ENCODE peak calls at places on chromosomes 3 and 15, in six cellular contexts. J is fibroblast of lung, M is SK-N-SH, Q is BJ, U is brain microvascular endothelial cell, E is PC-3. T is an unnamed sample. For H3K27me3, the result is how much of the 10 kb centered on the place peaks cover.

GRCh38 chr3:53113293-53114010 is 16.8 kb downstream of the RFT1 start:
- DNase-seq in J (no peak), E (no peak), Q (no peak), U (no peak), M (no peak), T (no peak)

GRCh38 chr3:195546130-195546560 is 3.0 kb upstream of the PPP1R2 start:
- DNase-seq in Q (peak), M (no peak), E (peak), J (peak), U (peak), T (peak)

GRCh38 chr15:58355352-58355964 is 76.3 kb upstream of the LIPC start:
- DNase-seq in U (no peak), M (no peak), E (no peak), Q (no peak), J (no peak), T (no peak)

GRCh38 chr15:77607894-77608261 is 24.8 kb downstream of the LINGO1 start:
- DNase-seq in E (no peak), U (no peak), Q (no peak), J (no peak), M (peak), T (no peak)

GRCh38 chr15:84715442-84716035 is 400 bp downstream of the SEC11A start:
- DNase-seq in M (peak), Q (no peak), U (peak), J (peak), E (peak), T (peak)

GRCh38 chr3:70556056-70556455 is 243.6 kb upstream of the MDFIC2 start:
- DNase-seq in J (peak), Q (no peak), M (no peak), E (peak), U (peak), T (peak)

GRCh38 chr15:70171224-70171886 is 73.6 kb upstream of the TLE3 start:
- DNase-seq in M (peak), Q (no peak), J (no peak), E (no peak), U (no peak), T (no peak)

GRCh38 chr3:13540332-13540995 is 8.5 kb upstream of the FBLN2 start:
- DNase-seq in J (no peak), M (no peak), U (no peak), Q (no peak), E (no peak), T (no peak)

GRCh38 chr15:89003865-89004725 is 84.2 kb upstream of the ABHD2 start:
- DNase-seq in E (no peak), J (peak), M (peak), Q (no peak), U (peak), T (peak)

GRCh38 chr3:156180077-156180476 is 59.7 kb downstream of the KCNAB1 start:
- DNase-seq in U (peak), Q (no peak), M (no peak), J (peak), E (peak), T (peak)

GRCh38 chr3:184099806-184100686 is 3.2 kb downstream of the HTR3E start:
- DNase-seq in M (no peak), U (no peak), J (no peak), Q (no peak), E (no peak), T (no peak)

GRCh38 chr3:134369861-134370596 is 4.2 kb downstream of the AMOTL2 start:
- DNase-seq in U (no peak), M (no peak), Q (no peak), J (no peak), E (no peak), T (no peak)

GRCh38 chr3:99248913-99249312 is 347.4 kb upstream of the DCBLD2 start:
- DNase-seq in U (no peak), J (peak), E (peak), Q (no peak), M (no peak), T (no peak)

GRCh38 chr3:161600185-161600584 is 103.6 kb downstream of the OTOL1 start:
- DNase-seq in E (peak), M (no peak), Q (no peak), U (no peak), J (no peak), T (peak)

GRCh38 chr3:132723551-132723950 is 1.3 kb upstream of the NPHP3 start:
- DNase-seq in Q (no peak), E (no peak), M (no peak), U (no peak), J (peak), T (no peak)

GRCh38 chr3:67357610-67358458 is 296.6 kb downstream of the SUCLG2 start:
- DNase-seq in M (peak), Q (no peak), U (peak), J (peak), E (peak), T (peak)

GRCh38 chr3:146092230-146092629 is 68.8 kb downstream of the PLOD2 start:
- DNase-seq in U (no peak), M (no peak), J (peak), E (no peak), Q (no peak), T (peak)

GRCh38 chr3:190825389-190826016 is 37.0 kb downstream of the GMNC start:
- DNase-seq in M (no peak), J (peak), Q (no peak), E (no peak), U (no peak), T (peak)

GRCh38 chr15:61141497-61142125 is 87.5 kb downstream of the RORA start:
- DNase-seq in E (no peak), M (no peak), Q (no peak), J (no peak), U (no peak), T (no peak)

GRCh38 chr3:9897408-9898372 is 5.0 kb upstream of the IL17RE start:
- DNase-seq in U (no peak), Q (no peak), J (peak), M (no peak), E (peak), T (peak)

GRCh38 chr15:62549345-62549970 is 384.4 kb upstream of the C2CD4B start:
- DNase-seq in M (peak), E (peak), J (no peak), U (peak), Q (no peak), T (peak)

GRCh38 chr3:58260733-58261132 is 23.1 kb downstream of the ABHD6 start:
- DNase-seq in U (peak), J (peak), Q (no peak), E (no peak), M (no peak), T (no peak)

GRCh38 chr3:30437172-30437571 is 169.2 kb upstream of the TGFBR2 start:
- DNase-seq in M (no peak), Q (no peak), J (peak), E (no peak), U (peak), T (peak)

GRCh38 chr3:46107682-46108081 is 80.4 kb upstream of the XCR1 start:
- DNase-seq in Q (no peak), U (no peak), M (no peak), J (no peak), E (no peak), T (no peak)

GRCh38 chr15:66677336-66677735 is 24.7 kb upstream of the SMAD6 start:
- DNase-seq in U (no peak), M (no peak), E (no peak), Q (no peak), J (no peak), T (no peak)

GRCh38 chr15:63047792-63048114 is 5.2 kb downstream of the TPM1 start:
- DNase-seq in E (no peak), Q (no peak), U (no peak), J (no peak), M (no peak), T (no peak)

GRCh38 chr3:8845641-8846040 is 76.2 kb upstream of the OXTR start:
- DNase-seq in Q (no peak), E (peak), J (peak), U (peak), M (no peak), T (peak)

GRCh38 chr15:42621386-42621785 is 46.0 kb downstream of the STARD9 start:
- DNase-seq in U (no peak), E (no peak), M (no peak), J (no peak), Q (no peak), T (no peak)

GRCh38 chr3:13896473-13897154 is 16.7 kb upstream of the WNT7A start:
- DNase-seq in U (peak), Q (no peak), J (peak), E (peak), M (peak), T (peak)

GRCh38 chr15:68500363-68501317 is 68.7 kb upstream of the ITGA11 start:
- DNase-seq in J (no peak), E (no peak), M (no peak), Q (no peak), U (no peak), T (no peak)

GRCh38 chr15:42737529-42738328 is 801 bp upstream of the CDAN1 start:
- DNase-seq in U (no peak), M (no peak), J (no peak), Q (no peak), E (peak), T (peak)

GRCh38 chr15:32042269-32042996 is 12.1 kb downstream of the CHRNA7 start:
- DNase-seq in E (peak), M (peak), J (no peak), U (no peak), Q (no peak), T (peak)

GRCh38 chr15:95826831-95827230 is 503.7 kb upstream of the NR2F2 start:
- DNase-seq in U (no peak), J (no peak), M (no peak), E (peak), Q (no peak), T (peak)

GRCh38 chr3:43852066-43852465 is 161.3 kb downstream of the ABHD5 start:
- DNase-seq in E (peak), U (peak), Q (peak), J (peak), M (no peak), T (no peak)

GRCh38 chr15:56929933-56930332 is 11.5 kb downstream of the TCF12 start:
- DNase-seq in Q (no peak), J (peak), M (no peak), E (no peak), U (no peak), T (peak)

GRCh38 chr3:184227481-184227935 is 1.9 kb upstream of the VWA5B2 start:
- DNase-seq in U (no peak), M (peak), J (no peak), E (peak), Q (no peak), T (peak)

GRCh38 chr3:7190094-7190493 is 329.2 kb downstream of the GRM7 start:
- DNase-seq in M (no peak), Q (no peak), E (no peak), U (peak), J (peak), T (no peak)
- TF ChIP-seq CTCF in M (no peak), Q (no peak), E (no peak), U (no peak), J (no peak), T (no peak)

GRCh38 chr15:82810863-82811421 is 1.5 kb downstream of the WHAMM start:
- DNase-seq in M (no peak), J (no peak), E (peak), Q (no peak), U (no peak), T (peak)

GRCh38 chr15:82807920-82808633 is 1.4 kb upstream of the WHAMM start:
- DNase-seq in U (no peak), E (no peak), Q (no peak), J (no peak), M (no peak), T (no peak)

GRCh38 chr15:82810061-82810862 is 834 bp downstream of the WHAMM start:
- DNase-seq in M (peak), J (peak), U (no peak), E (peak), Q (no peak), T (peak)

GRCh38 chr15:82809308-82810060 is at the start of gene WHAMM:
- DNase-seq in E (peak), J (peak), Q (peak), U (peak), M (peak), T (peak)

GRCh38 chr15:82808634-82809041 is 790 bp upstream of the WHAMM start:
- DNase-seq in Q (no peak), M (no peak), E (no peak), U (no peak), J (no peak), T (no peak)
- H3K4me3 ChIP-seq in Q (no peak), M (peak), E (peak), U (no peak), J (no peak), T (peak)

GRCh38 chr3:50442940-50443579 is 60.4 kb downstream of the CACNA2D2 start:
- DNase-seq in E (no peak), M (no peak), Q (no peak), J (no peak), U (no peak), T (no peak)
- H3K27me3 ChIP-seq in E (under half), M (under half), Q (under half), J (under half), U (under half), T (under half)

GRCh38 chr3:182947892-182948291 is 32.4 kb downstream of the DCUN1D1 start:
- DNase-seq in M (no peak), Q (no peak), E (peak), J (no peak), U (no peak), T (no peak)
- TF ChIP-seq CTCF in M (no peak), Q (no peak), E (peak), J (no peak), U (no peak), T (no peak)

GRCh38 chr15:101129851-101130250 is 122.0 kb downstream of the CHSY1 start:
- DNase-seq in M (no peak), Q (no peak), J (no peak), U (no peak), E (no peak), T (no peak)

GRCh38 chr15:101128696-101129095 is 123.2 kb downstream of the CHSY1 start:
- DNase-seq in U (no peak), J (no peak), M (no peak), E (no peak), Q (no peak), T (no peak)

GRCh38 chr15:101128191-101128590 is 123.7 kb downstream of the CHSY1 start:
- DNase-seq in U (peak), M (no peak), J (peak), Q (peak), E (peak), T (peak)

GRCh38 chr15:101126618-101127502 is 125.0 kb downstream of the CHSY1 start:
- DNase-seq in Q (no peak), U (peak), M (peak), J (peak), E (peak), T (no peak)

GRCh38 chr15:101127503-101128076 is 124.3 kb downstream of the CHSY1 start:
- DNase-seq in J (peak), M (peak), Q (no peak), E (peak), U (peak), T (peak)
- H3K4me3 ChIP-seq in J (peak), M (peak), Q (no peak), E (peak), U (no peak), T (no peak)

GRCh38 chr3:188051801-188052228 is 102.1 kb upstream of the LPP start:
- DNase-seq in E (no peak), M (no peak), U (peak), J (peak), Q (no peak), T (no peak)

GRCh38 chr3:188052229-188052965 is 101.6 kb upstream of the LPP start:
- DNase-seq in M (no peak), U (peak), E (no peak), J (peak), Q (no peak), T (no peak)

GRCh38 chr3:188052966-188053340 is 101.0 kb upstream of the LPP start:
- DNase-seq in E (no peak), J (no peak), M (no peak), U (no peak), Q (no peak), T (no peak)

GRCh38 chr3:188055388-188055787 is 98.6 kb upstream of the LPP start:
- DNase-seq in J (no peak), U (no peak), E (no peak), Q (no peak), M (no peak), T (no peak)

DNA sequence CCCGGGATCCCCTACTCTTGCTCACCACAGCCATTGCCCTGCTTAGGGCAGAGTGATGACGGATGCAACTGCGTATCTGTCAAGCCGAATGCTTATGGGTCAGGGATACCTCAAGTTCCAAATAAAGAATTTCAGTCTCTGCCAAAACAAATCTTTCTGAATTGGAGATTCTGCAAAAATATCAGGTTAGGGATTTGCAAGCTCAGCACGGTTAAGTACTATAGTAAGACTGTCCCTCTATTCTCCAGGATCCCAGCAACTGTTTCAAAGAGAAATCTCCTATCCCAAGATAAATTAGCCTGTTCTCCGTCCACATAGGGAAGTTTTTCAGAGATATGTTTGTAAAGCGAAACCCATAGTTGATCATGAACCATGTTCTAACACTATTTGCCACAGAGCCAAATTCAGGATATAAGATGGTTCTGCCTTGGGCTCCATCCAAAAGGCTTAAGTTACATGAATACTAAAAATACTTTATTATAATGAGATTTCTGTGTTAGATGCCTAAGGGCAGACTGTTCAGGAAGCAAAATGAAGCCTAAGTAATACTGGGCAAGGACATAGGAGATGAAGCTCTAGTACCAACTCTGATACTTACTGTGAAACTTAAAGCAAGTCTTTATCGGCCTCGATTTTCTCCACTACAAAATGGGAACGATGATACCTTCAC is 100.1 kb upstream of the LPP start:
- DNase-seq in J (no peak), M (no peak), U (no peak), Q (no peak), E (no peak), T (no peak)
- H3K27me3 ChIP-seq in J (under half), M (under half), U (under half), Q (under half), E (under half), T (under half)

DNA sequence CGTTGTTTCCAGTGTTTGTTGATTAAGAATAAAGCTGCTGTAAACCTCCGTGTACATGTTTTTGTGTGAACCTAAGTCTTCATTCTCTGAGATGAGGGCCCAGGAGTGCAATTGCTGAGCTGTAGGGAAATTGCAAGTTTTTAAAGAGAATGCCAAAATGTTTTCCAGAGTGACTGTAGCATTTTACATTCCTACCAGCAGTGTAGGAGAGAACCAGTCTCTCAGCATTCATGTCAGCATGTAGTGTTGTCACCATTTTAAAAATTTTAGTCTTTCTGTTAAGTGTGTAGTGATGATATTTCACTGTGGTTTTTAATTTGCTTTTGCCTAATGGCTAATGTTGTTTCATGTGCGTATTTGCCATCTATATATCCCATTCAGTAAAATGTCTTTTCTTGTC is 3.4 kb upstream of the MGLL start:
- DNase-seq in Q (no peak), U (no peak), E (no peak), M (no peak), J (no peak), T (no peak)
- TF ChIP-seq CTCF in Q (peak), U (no peak), E (no peak), M (no peak), J (peak), T (peak)